ENCODE peak calls at places on chromosomes 13 and 19, in six cellular contexts. L is activated CD8-positive, alpha-beta T cell treated with anti-CD3 and anti-CD28 coated beads for 36 hours; I is ascending aorta; H is CD8-positive, alpha-beta T cell; F is upper lobe of left lung; U is adrenal gland. G is an unnamed sample.

GRCh38 chr13:101308247-101309013 is 107.9 kb downstream of the NALCN start:
- DNase-seq in U (no peak), F (no peak), I (no peak), L (no peak), H (no peak), G (no peak)

GRCh38 chr13:41308241-41308640 is 2.8 kb upstream of the NAA16 start:
- DNase-seq in I (no peak), U (no peak), H (no peak), L (no peak), F (no peak), G (no peak)

GRCh38 chr13:34931572-34931971 is 10.5 kb upstream of the NBEA start:
- DNase-seq in H (no peak), L (no peak), U (no peak), F (no peak), I (no peak), G (no peak)

GRCh38 chr19:48660854-48661731 is 11.7 kb downstream of the NTN5 start:
- DNase-seq in F (no peak), I (peak; percentile 73), U (peak; percentile 87), H (peak; percentile 78), L (peak; percentile 89), G (peak; percentile 97)

GRCh38 chr13:71602327-71602726 is 264.7 kb downstream of the DACH1 start:
- DNase-seq in I (no peak), F (no peak), L (no peak), H (no peak), U (no peak), G (no peak)

GRCh38 chr19:48616491-48617056 is 1.7 kb upstream of the FAM83E start:
- DNase-seq in H (no peak), I (no peak), U (peak; percentile 20), F (no peak), L (no peak), G (no peak)

GRCh38 chr19:4295972-4296771 is 6.0 kb downstream of the TMIGD2 start:
- DNase-seq in H (no peak), F (no peak), I (no peak), L (no peak), U (no peak), G (no peak)

GRCh38 chr19:38695319-38695683 is 47.9 kb downstream of the ACTN4 start:
- DNase-seq in F (no peak), U (no peak), L (no peak), H (no peak), I (no peak), G (no peak)

GRCh38 chr19:4444765-4445741 is 12.5 kb downstream of the UBXN6 start:
- DNase-seq in F (peak; percentile 81), I (no peak), L (no peak), H (no peak), U (peak; percentile 76), G (no peak)

GRCh38 chr19:38090561-38090960 is 133.5 kb downstream of the DPF1 start:
- DNase-seq in I (no peak), F (no peak), L (no peak), U (no peak), H (no peak), G (no peak)

GRCh38 chr19:29685326-29685725 is 20.1 kb downstream of the PLEKHF1 start:
- DNase-seq in U (no peak), L (no peak), I (no peak), H (no peak), F (no peak), G (no peak)

GRCh38 chr19:53576941-53577653 is 39.2 kb downstream of the ZNF331 start:
- DNase-seq in L (no peak), F (no peak), U (no peak), H (no peak), I (no peak), G (no peak)

GRCh38 chr19:37778613-37779138 is 710 bp downstream of the ZNF573 start:
- DNase-seq in H (no peak), U (peak; percentile 12), F (no peak), L (no peak), I (no peak), G (no peak)

GRCh38 chr19:3801412-3802096 is 15.4 kb upstream of the MATK start:
- DNase-seq in H (peak; percentile 69), F (peak; percentile 85), I (no peak), U (no peak), L (peak; percentile 83), G (peak; percentile 57)

GRCh38 chr13:114067381-114067885 is 65.0 kb downstream of the RASA3 start:
- DNase-seq in F (no peak), H (peak; percentile 35), U (no peak), I (no peak), L (peak; percentile 65), G (peak; percentile 76)

GRCh38 chr13:112182831-112183543 is 116.0 kb downstream of the SOX1 start:
- DNase-seq in H (no peak), I (no peak), F (peak; percentile 81), U (no peak), L (no peak), G (no peak)

GRCh38 chr13:70613295-70613694 is 505.0 kb upstream of the KLHL1 start:
- DNase-seq in H (no peak), L (no peak), I (no peak), U (no peak), F (no peak), G (no peak)

GRCh38 chr13:106990594-106990993 is 422.7 kb upstream of the ARGLU1 start:
- DNase-seq in I (no peak), F (no peak), L (no peak), U (no peak), H (no peak), G (no peak)

GRCh38 chr19:18388328-18389094 is 2.6 kb downstream of the GDF15 start:
- DNase-seq in U (peak; percentile 87), L (peak; percentile 83), H (peak; percentile 83), I (no peak), F (peak; percentile 98), G (peak; percentile 93)

GRCh38 chr19:57269515-57270250 is 10.6 kb upstream of the ZNF460 start:
- DNase-seq in L (no peak), F (no peak), U (no peak), I (no peak), H (no peak), G (no peak)

GRCh38 chr19:29596080-29596479 is 10.0 kb upstream of the POP4 start:
- DNase-seq in H (no peak), U (no peak), F (no peak), I (no peak), L (no peak), G (no peak)

GRCh38 chr19:14430712-14431111 is 2.4 kb upstream of the PKN1 start:
- DNase-seq in L (no peak), U (no peak), F (no peak), H (no peak), I (no peak), G (no peak)

GRCh38 chr19:56105090-56105701 is 15.9 kb downstream of the ZNF787 start:
- DNase-seq in L (peak; percentile 58), H (peak; percentile 64), I (no peak), F (peak; percentile 87), U (peak; percentile 89), G (peak; percentile 58)

GRCh38 chr19:1177322-1178114 is 3.5 kb upstream of the SBNO2 start:
- DNase-seq in L (no peak), F (peak; percentile 83), U (no peak), H (no peak), I (no peak), G (no peak)
- TF ChIP-seq CTCF in L (no peak), F (peak; percentile 14), U (no peak), H (no peak), I (no peak), G (no peak)

DNA sequence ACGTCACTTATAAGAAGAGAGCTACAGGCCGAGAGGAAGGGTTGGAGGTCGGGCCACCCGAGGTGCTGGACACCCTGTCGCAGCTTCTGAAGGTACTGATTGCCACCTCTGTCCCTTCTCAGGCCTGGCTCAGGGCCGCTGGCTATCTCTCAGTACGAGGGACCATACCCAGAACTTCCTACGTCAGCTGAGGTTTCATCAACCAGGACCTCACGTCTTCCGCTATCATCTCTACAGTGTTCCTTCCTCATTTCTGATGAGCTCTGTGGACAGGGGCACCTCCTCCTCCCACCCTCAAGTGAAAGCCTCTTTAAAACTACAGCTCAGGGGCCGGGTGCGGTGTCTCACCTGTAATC is 58.2 kb upstream of the USE1 start:
- DNase-seq in F (no peak), I (no peak), U (no peak), H (no peak), L (no peak), G (no peak)
- TF ChIP-seq CTCF in F (no peak), I (no peak), U (no peak), H (no peak), L (no peak), G (no peak)

DNA sequence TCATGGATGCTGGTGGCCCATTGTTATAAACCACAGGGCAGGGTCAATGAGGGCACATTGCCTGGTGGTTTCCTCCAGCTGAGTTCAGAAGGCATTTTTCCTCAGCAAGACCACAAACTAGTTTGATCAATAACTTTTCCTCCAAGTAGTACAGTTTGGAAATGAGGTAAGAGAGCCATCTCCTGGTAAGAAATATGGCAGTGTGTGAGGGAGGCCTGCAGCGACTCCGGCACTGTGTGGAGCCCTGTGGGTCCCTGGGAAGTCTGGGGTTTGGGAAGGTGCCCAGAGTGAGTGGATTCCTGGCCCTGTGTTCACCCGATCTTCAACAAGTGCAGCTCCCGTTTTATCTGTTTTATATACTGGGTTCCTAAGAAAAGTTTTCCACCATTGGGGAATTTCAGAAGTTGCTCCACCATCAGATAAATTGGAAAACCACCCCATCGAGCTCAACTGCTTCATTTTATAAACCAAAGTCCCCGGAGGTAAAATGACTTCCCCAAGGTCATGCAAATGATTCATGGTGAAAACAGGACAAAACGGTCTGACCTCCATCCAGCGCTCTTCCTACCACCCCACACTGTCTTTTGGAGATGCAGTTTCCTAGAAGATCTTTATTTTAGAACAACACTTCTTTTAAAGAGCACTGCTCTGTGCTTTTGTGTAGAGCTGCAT is 148.4 kb downstream of the KATNAL1 start:
- DNase-seq in U (peak; percentile 30), H (no peak), F (no peak), I (no peak), L (peak; percentile 16), G (no peak)
- TF ChIP-seq CTCF in U (peak; percentile 46), H (peak; percentile 32), F (no peak), I (no peak), L (peak; percentile 29), G (peak; percentile 22)

GRCh38 chr19:10384580-10384979 is 4.2 kb upstream of the TYK2 start:
- DNase-seq in L (no peak), F (no peak), I (no peak), H (no peak), U (no peak), G (no peak)
- TF ChIP-seq CTCF in L (no peak), F (no peak), I (no peak), H (no peak), U (no peak), G (no peak)

DNA sequence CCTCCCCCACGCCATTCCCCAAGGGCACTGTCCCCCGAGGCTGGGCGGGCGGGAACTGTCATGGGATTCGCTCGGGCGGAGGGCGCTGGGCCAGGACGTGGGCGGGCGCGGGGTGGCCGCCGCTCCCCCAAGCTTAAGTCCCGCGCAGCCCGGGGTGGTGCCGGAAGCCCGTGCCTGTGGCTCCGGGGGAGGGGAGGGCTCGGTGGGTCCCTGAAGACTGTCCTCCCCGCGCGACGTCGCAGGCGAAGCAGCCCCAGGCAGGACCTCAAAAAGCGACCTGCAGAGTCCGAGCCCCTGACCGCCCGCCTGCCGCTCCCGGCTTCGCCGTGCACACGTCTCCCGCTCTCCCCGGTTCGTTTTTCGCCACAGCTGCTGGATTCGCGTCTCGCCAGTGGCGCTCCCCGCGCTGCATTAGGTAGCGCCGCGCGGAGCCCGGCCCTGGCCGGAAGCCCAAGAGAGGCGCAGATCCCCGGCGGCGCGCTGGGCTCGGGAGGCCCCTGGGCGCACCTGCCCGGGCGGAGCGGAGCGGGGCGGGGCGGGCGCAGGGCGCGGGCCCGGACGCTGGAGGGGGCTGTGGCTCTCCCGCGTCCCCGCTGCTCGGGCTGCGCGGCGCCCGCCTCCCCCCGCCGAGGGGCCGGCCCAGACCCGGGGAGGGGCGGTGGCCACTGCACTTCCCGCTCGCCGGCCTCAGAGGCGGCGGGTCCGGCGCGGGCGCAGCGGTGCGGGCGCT is at the start of gene FARP1:
- DNase-seq in H (no peak), U (peak; percentile 84), I (no peak), L (peak; percentile 40), F (peak; percentile 96), G (peak; percentile 65)
- TF ChIP-seq CTCF in H (no peak), U (peak; percentile 79), I (peak; percentile 57), L (peak; percentile 19), F (peak; percentile 77), G (peak; percentile 36)